ENCODE peak calls at places on chromosomes 2 and 18, in five cellular contexts. N is PC-3, W is endothelial cell, R is adrenal gland, K is epithelial cell of proximal tubule. F is an unnamed sample.

GRCh38 chr18:26458526-26459232 is 89.7 kb downstream of the KCTD1 start:
- DNase-seq in N (peak), R (no peak), W (no peak), K (no peak), F (peak)

GRCh38 chr2:94994063-94994913 is 31.2 kb upstream of the MAL start:
- DNase-seq in R (no peak), W (no peak), K (no peak), N (no peak), F (no peak)

GRCh38 chr18:78830161-78830560 is 149.5 kb upstream of the SALL3 start:
- DNase-seq in K (no peak), R (no peak), W (no peak), N (no peak), F (no peak)

GRCh38 chr2:222972420-222972819 is 79.6 kb upstream of the KCNE4 start:
- DNase-seq in R (no peak), N (no peak), W (no peak), K (no peak), F (no peak)

GRCh38 chr18:48186084-48186798 is 222.9 kb downstream of the ZBTB7C start:
- DNase-seq in N (no peak), R (peak), K (peak), W (no peak), F (no peak)

GRCh38 chr2:189149981-189150380 is 29.6 kb downstream of the COL5A2 start:
- DNase-seq in W (no peak), R (no peak), N (peak), K (no peak), F (peak)

GRCh38 chr2:72883356-72883962 is 3.7 kb upstream of the SPR start:
- DNase-seq in R (peak), K (no peak), W (peak), N (peak), F (peak)

GRCh38 chr2:113872201-113872600 is 17.7 kb upstream of the ACTR3 start:
- DNase-seq in W (no peak), K (no peak), R (no peak), N (no peak), F (peak)

GRCh38 chr2:174771631-174772491 is 7.6 kb upstream of the CHRNA1 start:
- DNase-seq in K (peak), N (peak), R (peak), W (peak), F (peak)

GRCh38 chr18:58584219-58585127 is 44.4 kb downstream of the ALPK2 start:
- DNase-seq in N (peak), R (no peak), K (no peak), W (no peak), F (peak)

GRCh38 chr2:140353541-140353940 is 1573.4 kb upstream of the NXPH2 start:
- DNase-seq in W (no peak), N (peak), K (no peak), R (no peak), F (peak)

GRCh38 chr2:17196380-17196779 is 321.9 kb downstream of the RAD51AP2 start:
- DNase-seq in N (no peak), W (no peak), R (no peak), K (no peak), F (no peak)

GRCh38 chr2:241539616-241540374 is 18.8 kb upstream of the BOK start:
- DNase-seq in W (no peak), N (no peak), K (no peak), R (no peak), F (no peak)

GRCh38 chr2:155846249-155846648 is 486.3 kb downstream of the NR4A2 start:
- DNase-seq in K (no peak), R (no peak), N (peak), W (no peak), F (no peak)

GRCh38 chr2:60899892-60900249 is 18.5 kb downstream of the REL start:
- DNase-seq in R (no peak), K (no peak), N (no peak), W (no peak), F (no peak)

GRCh38 chr18:61901334-61901986 is 8.7 kb upstream of the RNF152 start:
- DNase-seq in R (peak), W (peak), N (peak), K (peak), F (peak)

GRCh38 chr2:226030369-226031077 is 631.0 kb downstream of the NYAP2 start:
- DNase-seq in R (no peak), W (peak), K (no peak), N (no peak), F (no peak)

GRCh38 chr2:236769981-236770671 is 200.5 kb downstream of the ACKR3 start:
- DNase-seq in N (peak), W (no peak), R (no peak), K (peak), F (peak)

GRCh38 chr2:26527726-26528125 is 49.8 kb upstream of the OTOF start:
- DNase-seq in K (no peak), W (no peak), N (no peak), R (no peak), F (no peak)

GRCh38 chr2:111054791-111055627 is 65.7 kb upstream of the BCL2L11 start:
- DNase-seq in R (no peak), N (no peak), K (peak), W (no peak), F (no peak)

GRCh38 chr2:4272261-4272858 is 569.0 kb downstream of the DCDC2C start:
- DNase-seq in N (no peak), K (no peak), W (no peak), R (no peak), F (no peak)

GRCh38 chr2:134207589-134208209 is 46.2 kb upstream of the MGAT5 start:
- DNase-seq in W (peak), N (peak), R (peak), K (no peak), F (peak)

GRCh38 chr2:241260911-241261310 is 54.6 kb downstream of the HDLBP start:
- DNase-seq in W (no peak), R (no peak), N (no peak), K (no peak), F (no peak)

GRCh38 chr18:79485788-79486355 is 90.1 kb downstream of the NFATC1 start:
- DNase-seq in R (no peak), N (peak), W (no peak), K (no peak), F (peak)

GRCh38 chr2:96591054-96591453 is 47.1 kb downstream of the KANSL3 start:
- DNase-seq in N (no peak), W (no peak), R (no peak), K (no peak), F (no peak)

GRCh38 chr2:46915281-46915810 is at the start of gene MCFD2:
- DNase-seq in K (no peak), N (peak), R (no peak), W (no peak), F (peak)

GRCh38 chr2:46915811-46916630 is 415 bp upstream of the MCFD2 start:
- DNase-seq in W (peak), R (peak), N (peak), K (no peak), F (peak)

GRCh38 chr2:46914578-46915230 is 902 bp downstream of the MCFD2 start:
- DNase-seq in K (no peak), R (no peak), W (no peak), N (no peak), F (no peak)

GRCh38 chr2:46909771-46910419 is 5.7 kb downstream of the MCFD2 start:
- DNase-seq in N (peak), R (peak), K (peak), W (no peak), F (peak)

DNA sequence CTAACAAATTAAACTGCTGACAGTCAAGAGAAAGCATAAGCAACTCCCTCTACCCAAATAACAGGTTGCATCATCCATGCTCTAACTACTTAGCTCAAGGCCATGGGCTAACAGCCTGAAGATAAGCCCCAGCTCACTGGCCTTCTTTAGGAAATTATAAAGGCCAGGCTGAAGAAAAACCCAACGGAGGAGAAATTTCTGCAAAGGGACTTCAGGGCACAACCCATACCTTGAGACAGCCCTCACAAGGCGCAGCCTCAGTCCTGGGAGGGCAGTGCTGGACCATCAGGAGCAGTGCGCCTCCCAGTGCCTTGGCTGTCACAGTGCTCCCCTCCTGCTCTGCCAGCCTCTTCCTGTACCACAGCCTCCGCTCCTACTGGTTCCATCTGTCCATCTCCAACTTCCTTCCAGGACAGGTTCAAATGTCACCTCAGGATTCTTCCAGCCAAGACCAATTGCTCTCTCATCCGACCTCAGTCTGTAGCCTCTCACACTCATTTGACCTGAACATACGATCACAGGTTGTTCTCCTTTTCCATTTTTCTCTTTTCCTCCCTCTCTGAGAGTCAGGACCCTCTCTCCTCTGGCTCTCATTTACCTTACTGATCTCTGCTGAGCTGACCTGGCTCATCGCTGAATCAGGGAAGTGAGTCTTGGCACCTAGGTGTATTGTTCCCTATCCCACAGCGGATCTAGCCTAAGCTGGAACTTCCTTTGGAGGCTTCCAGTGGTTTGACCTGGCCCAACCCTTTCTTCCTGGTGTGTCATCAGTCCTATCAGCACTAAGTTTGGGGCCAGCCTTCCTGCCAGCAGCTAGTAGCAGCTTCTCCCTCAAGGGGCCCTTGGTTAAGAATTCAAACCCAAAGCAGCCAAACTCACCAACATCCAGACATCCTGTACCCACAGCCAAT is 1.9 kb downstream of the MCFD2 start:
- DNase-seq in R (peak), K (no peak), W (peak), N (peak), F (peak)
- TF ChIP-seq CTCF in R (no peak), K (peak), W (no peak), N (peak), F (no peak)

GRCh38 chr18:76657428-76657827 is 162.4 kb upstream of the ZNF516 start:
- DNase-seq in R (no peak), K (no peak), N (no peak), W (no peak), F (no peak)
- TF ChIP-seq CTCF in R (no peak), K (no peak), N (no peak), W (no peak), F (no peak)

DNA sequence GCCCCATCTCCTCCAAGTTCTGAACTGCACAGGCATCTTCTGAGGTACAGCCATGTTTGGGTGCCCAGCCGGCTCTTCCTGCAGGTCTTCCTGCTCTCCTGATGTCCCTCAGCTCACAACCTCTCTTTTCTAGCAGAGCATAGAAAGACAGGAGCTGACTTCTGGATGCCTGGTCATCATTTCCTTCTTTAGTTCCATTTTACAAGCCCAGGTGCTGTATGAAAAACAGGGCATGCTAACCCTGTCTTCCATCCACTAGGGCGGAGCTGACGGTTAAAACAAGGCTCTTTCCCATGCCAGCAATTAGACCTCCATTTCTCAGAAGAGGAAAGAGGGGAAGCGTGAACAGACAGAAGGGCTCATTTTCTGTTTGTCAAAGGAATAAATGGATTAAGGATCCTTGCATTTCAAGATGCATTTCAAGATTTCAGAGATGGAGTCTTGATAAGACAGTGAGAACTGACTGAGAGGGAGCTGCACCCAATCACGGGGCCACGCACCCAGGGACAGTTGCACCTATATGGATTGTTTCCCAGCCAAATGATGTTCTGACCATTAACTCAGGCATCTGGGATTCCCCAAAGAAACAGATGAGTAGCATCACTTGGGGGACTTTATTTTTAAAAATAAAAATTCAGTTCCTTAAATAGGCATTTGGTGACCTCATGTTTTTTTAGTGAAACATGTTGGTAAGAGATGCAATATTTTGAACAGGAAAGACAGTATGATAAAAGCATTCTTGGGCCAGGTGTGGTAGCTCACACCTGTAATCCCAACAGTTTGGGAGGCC is 45.8 kb upstream of the EML6 start:
- DNase-seq in K (no peak), W (no peak), N (no peak), R (no peak), F (no peak)
- TF ChIP-seq CTCF in K (no peak), W (no peak), N (no peak), R (no peak), F (no peak)

GRCh38 chr2:99695856-99696255 is 206.0 kb upstream of the REV1 start:
- DNase-seq in K (no peak), W (no peak), N (no peak), R (no peak), F (no peak)

GRCh38 chr2:99694331-99694730 is 204.5 kb upstream of the REV1 start:
- DNase-seq in K (no peak), W (no peak), N (no peak), R (no peak), F (no peak)

GRCh38 chr2:99695121-99695773 is 205.4 kb upstream of the REV1 start:
- DNase-seq in R (no peak), W (no peak), N (no peak), K (no peak), F (no peak)

GRCh38 chr2:99691931-99692330 is 202.1 kb upstream of the REV1 start:
- DNase-seq in W (no peak), N (no peak), R (no peak), K (no peak), F (no peak)

DNA sequence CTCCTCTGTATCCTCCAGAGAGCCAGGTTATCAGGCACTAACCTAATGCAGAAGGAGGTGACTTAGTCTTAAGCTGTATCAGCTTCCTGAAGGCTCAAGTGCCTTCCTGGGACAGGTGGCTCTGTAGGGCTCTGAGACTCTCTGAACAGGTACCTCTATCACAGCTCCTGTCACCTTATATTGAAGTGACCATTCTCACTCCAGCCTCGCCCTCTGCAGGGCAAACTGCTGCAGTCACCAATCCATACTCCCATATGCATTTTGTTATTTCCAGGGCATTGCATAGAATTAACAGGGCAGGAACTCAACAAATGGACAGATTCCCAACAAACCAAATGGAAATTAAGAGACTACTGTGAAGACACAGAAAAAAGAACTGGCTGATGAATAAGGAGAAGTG is 203.0 kb upstream of the REV1 start:
- DNase-seq in K (no peak), R (no peak), N (peak), W (no peak), F (no peak)
- TF ChIP-seq CTCF in K (peak), R (no peak), N (peak), W (no peak), F (no peak)

DNA sequence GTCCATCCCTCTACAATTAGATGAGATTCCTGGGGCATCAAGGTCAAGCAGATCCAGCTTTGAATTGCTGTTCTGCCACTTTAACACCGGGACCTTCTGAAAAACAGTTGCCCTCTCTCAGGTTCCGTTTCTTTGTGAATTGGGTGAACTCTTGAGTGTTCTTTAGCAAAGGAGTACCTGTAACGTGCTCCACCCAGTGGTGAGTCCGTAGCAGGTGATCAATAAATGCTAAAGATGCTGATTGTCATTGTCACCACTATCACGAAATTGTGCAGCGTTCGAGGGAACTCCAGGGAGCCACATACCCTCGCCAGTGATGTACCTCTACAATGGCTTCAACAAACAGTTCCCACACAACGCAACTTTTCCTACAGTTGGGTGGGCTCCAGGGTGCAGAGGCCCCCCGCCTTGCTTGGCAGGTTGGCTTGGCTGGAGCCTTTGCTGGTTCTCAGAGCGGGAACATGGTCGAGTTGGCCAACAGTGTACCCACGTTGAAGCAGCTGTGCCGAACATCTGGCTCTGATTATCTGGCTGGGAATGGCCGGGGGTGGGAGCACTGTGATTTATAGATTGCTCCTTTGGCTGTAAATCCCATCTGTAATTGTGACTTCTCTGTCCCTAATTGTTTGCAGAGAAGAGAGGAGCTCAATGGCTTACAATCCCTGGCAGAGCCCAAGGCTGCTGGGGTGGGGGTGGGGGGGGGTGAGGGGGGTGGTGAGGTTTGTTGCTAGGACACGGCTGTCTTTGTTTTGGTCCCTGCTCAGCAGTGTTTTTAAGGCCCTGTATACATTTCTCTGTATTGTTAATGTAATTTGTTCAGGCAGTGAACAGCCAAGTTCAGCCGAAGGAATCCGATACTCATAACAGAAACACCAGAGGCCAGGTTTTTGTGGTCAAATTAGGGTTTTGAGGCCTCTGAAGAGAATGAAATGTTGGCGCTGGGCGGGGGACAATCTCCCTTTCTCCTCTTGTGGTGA is 82.2 kb downstream of the TCF7L1 start:
- DNase-seq in W (no peak), K (no peak), N (no peak), R (no peak), F (peak)
- TF ChIP-seq CTCF in W (no peak), K (peak), N (peak), R (no peak), F (no peak)

GRCh38 chr2:49490710-49491109 is 336.4 kb upstream of the FSHR start:
- DNase-seq in W (peak), K (no peak), N (peak), R (peak), F (peak)
- TF ChIP-seq CTCF in W (peak), K (peak), N (peak), R (no peak), F (peak)

GRCh38 chr2:68855550-68855949 is 15.6 kb downstream of the BMP10 start:
- DNase-seq in R (no peak), N (no peak), W (no peak), K (no peak), F (no peak)
- TF ChIP-seq CTCF in R (no peak), N (no peak), W (no peak), K (no peak), F (no peak)

GRCh38 chr2:28413152-28413895 is 20.7 kb downstream of the FOSL2 start:
- DNase-seq in R (no peak), N (no peak), K (no peak), W (no peak), F (no peak)
- TF ChIP-seq CTCF in R (peak), N (peak), K (peak), W (no peak), F (peak)

DNA sequence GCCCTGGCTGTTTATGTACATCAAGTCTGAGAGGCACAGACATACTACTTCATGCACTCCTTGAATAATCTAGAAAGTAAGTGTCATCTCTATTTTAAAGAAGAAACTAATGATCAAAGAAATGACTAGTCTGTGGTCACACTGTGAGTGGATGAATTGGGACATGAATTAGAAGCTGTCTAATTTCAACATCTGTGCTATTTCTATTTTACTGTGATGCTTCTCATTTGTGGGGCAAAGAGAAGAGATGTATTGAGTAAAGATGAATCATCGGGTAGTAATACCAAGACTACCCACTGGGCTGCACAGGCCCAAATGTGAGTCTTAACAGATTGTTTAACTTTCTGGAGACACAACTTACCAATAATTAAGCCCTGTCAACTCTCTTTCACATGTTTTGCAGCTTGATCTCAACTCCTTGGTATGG is 42.4 kb upstream of the MTIF2 start:
- DNase-seq in K (no peak), R (no peak), N (peak), W (no peak), F (peak)
- TF ChIP-seq CTCF in K (peak), R (peak), N (peak), W (peak), F (peak)

GRCh38 chr2:55618649-55619055 is 1.2 kb upstream of the PPP4R3B start:
- DNase-seq in K (no peak), R (peak), W (peak), N (peak), F (peak)
- TF ChIP-seq CTCF in K (no peak), R (no peak), W (no peak), N (no peak), F (no peak)